ENCODE peak calls at places on chromosomes 13 and 19, in five cellular contexts. T is HL-60; O is T-helper 1 cell; H is T-helper 2 cell; J is CD8-positive, alpha-beta memory T cell. W is an unnamed sample.

GRCh38 chr13:76023644-76024043 is 387.5 kb downstream of the LMO7 start:
- DNase-seq in J (no peak), H (no peak), O (no peak), T (no peak), W (no peak)

GRCh38 chr13:110649551-110649950 is 34.2 kb downstream of the NAXD start:
- DNase-seq in J (no peak), O (no peak), T (no peak), H (no peak), W (no peak)

GRCh38 chr19:6364353-6364752 is 3.0 kb downstream of the CLPP start:
- DNase-seq in H (no peak), J (no peak), O (no peak), T (no peak), W (no peak)

GRCh38 chr19:30367001-30367400 is 5.2 kb upstream of the ZNF536 start:
- DNase-seq in H (no peak), T (no peak), J (no peak), O (no peak), W (no peak)

GRCh38 chr19:4360641-4361151 is 17.3 kb downstream of the MPND start:
- DNase-seq in H (no peak), T (no peak), O (no peak), J (no peak), W (no peak)

GRCh38 chr13:105665284-105665683 is 870.2 kb downstream of the EFNB2 start:
- DNase-seq in H (no peak), J (no peak), O (no peak), T (no peak), W (no peak)

GRCh38 chr13:43830481-43830873 is 43.7 kb upstream of the ENOX1 start:
- DNase-seq in H (no peak), J (no peak), O (no peak), T (no peak), W (no peak)

GRCh38 chr13:98930014-98930625 is 47.7 kb downstream of the DOCK9 start:
- DNase-seq in H (no peak), J (no peak), O (no peak), T (no peak), W (no peak)

GRCh38 chr13:44860427-44860826 is 128.8 kb downstream of the NUFIP1 start:
- DNase-seq in O (no peak), T (no peak), H (no peak), J (no peak), W (no peak)

GRCh38 chr13:47679391-47679790 is 321.7 kb downstream of the SUCLA2 start:
- DNase-seq in T (no peak), J (no peak), H (no peak), O (no peak), W (no peak)

GRCh38 chr13:112764864-112765561 is 75.2 kb downstream of the ATP11A start:
- DNase-seq in O (no peak), T (no peak), H (no peak), J (no peak), W (no peak)

GRCh38 chr19:49423985-49424303 is 703 bp upstream of the PTH2 start:
- DNase-seq in T (no peak), H (no peak), J (no peak), O (no peak), W (no peak)

GRCh38 chr13:27500806-27501534 is 50.6 kb upstream of the MTIF3 start:
- DNase-seq in J (no peak), T (no peak), O (no peak), H (no peak), W (no peak)

GRCh38 chr13:46124531-46124966 is 19.7 kb upstream of the CPB2 start:
- DNase-seq in J (no peak), T (peak), H (peak), O (no peak), W (no peak)

GRCh38 chr19:11481777-11482383 is 1.0 kb upstream of the ELAVL3 start:
- DNase-seq in H (peak), J (peak), T (peak), O (no peak), W (peak)

GRCh38 chr13:32881074-32881791 is 135.0 kb upstream of the KL start:
- DNase-seq in T (no peak), O (no peak), H (no peak), J (no peak), W (no peak)

GRCh38 chr19:42596391-42597071 is 1.8 kb upstream of the CEACAM8 start:
- DNase-seq in T (peak), J (peak), O (no peak), H (peak), W (peak)

GRCh38 chr19:2151339-2152229 is at the start of gene AP3D1:
- DNase-seq in H (peak), J (peak), O (peak), T (peak), W (peak)

GRCh38 chr19:4977299-4978174 is 8.6 kb downstream of the KDM4B start:
- DNase-seq in H (no peak), T (no peak), J (no peak), O (no peak), W (no peak)

GRCh38 chr19:16249826-16250434 is 52.2 kb downstream of the AP1M1 start:
- DNase-seq in O (no peak), J (no peak), H (no peak), T (no peak), W (no peak)

GRCh38 chr19:10112895-10113591 is 1.6 kb downstream of the P2RY11 start:
- DNase-seq in T (peak), H (peak), O (peak), J (peak), W (no peak)

GRCh38 chr13:52034616-52035226 is 10.2 kb downstream of the UTP14C start:
- DNase-seq in T (no peak), J (no peak), H (no peak), O (no peak), W (no peak)

W was measured in NCI-H2227 treated with DMSO at 0.1 percent for 48 hours.